ENCODE peak calls at places on chromosomes 4 and X, in nine cellular contexts. Q is CD4-positive, alpha-beta T cell; G is Calu3; W is psoas muscle; S is HepG2; T is WERI-Rb-1; L is fibroblast of pulmonary artery; K is astrocyte; N is GM12878. Y is an unnamed sample.

GRCh38 chr4:67700119-67700873 is 659 bp downstream of the UBA6 start:
- DNase-seq in L (peak), Q (no peak), S (no peak), W (no peak), G (no peak), T (no peak), K (peak), N (no peak), Y (no peak)

GRCh38 chrX:41023098-41023497 is 62.1 kb upstream of the USP9X start:
- DNase-seq in K (no peak), T (no peak), S (no peak), Q (no peak), G (no peak), L (no peak), N (no peak), W (no peak), Y (no peak)

GRCh38 chr4:170716868-170717267 is 627.1 kb upstream of the AADAT start:
- DNase-seq in W (no peak), N (no peak), K (no peak), S (no peak), G (no peak), T (no peak), Q (no peak), L (peak), Y (no peak)

GRCh38 chr4:150582881-150583286 is 933 bp downstream of the MAB21L2 start:
- DNase-seq in G (no peak), K (peak), N (no peak), Q (no peak), W (no peak), T (no peak), S (no peak), L (peak), Y (no peak)

GRCh38 chrX:14062524-14062923 is 32.8 kb upstream of the GEMIN8 start:
- DNase-seq in Q (no peak), W (no peak), T (no peak), G (no peak), S (no peak), K (no peak), L (no peak), N (no peak), Y (no peak)

GRCh38 chrX:31038585-31039326 is 33.1 kb downstream of the FTHL17 start:
- DNase-seq in L (peak), T (peak), N (no peak), S (peak), Q (no peak), W (no peak), G (peak), K (peak), Y (no peak)

GRCh38 chrX:27619975-27620374 is 29.8 kb downstream of the DCAF8L2 start:
- DNase-seq in W (no peak), N (no peak), L (peak), Q (no peak), K (no peak), G (peak), S (peak), T (no peak), Y (no peak)

GRCh38 chr4:173076903-173077629 is 91.5 kb upstream of the GALNT7 start:
- DNase-seq in L (no peak), Q (no peak), N (no peak), T (no peak), G (no peak), W (no peak), K (peak), S (no peak), Y (no peak)

GRCh38 chrX:74458738-74459137 is 37.4 kb downstream of the SLC16A2 start:
- DNase-seq in T (no peak), G (no peak), N (no peak), L (peak), W (no peak), K (peak), Q (no peak), S (no peak), Y (no peak)

GRCh38 chr4:145180298-145181090 is at the start of gene OTUD4:
- DNase-seq in W (peak), L (peak), S (peak), N (peak), K (peak), Q (peak), T (peak), G (peak), Y (peak)
- TF ChIP-seq CTCF in W (peak), L (no peak), S (peak), N (peak), K (no peak), Q (no peak), T (peak), G (no peak), Y (no peak)

DNA sequence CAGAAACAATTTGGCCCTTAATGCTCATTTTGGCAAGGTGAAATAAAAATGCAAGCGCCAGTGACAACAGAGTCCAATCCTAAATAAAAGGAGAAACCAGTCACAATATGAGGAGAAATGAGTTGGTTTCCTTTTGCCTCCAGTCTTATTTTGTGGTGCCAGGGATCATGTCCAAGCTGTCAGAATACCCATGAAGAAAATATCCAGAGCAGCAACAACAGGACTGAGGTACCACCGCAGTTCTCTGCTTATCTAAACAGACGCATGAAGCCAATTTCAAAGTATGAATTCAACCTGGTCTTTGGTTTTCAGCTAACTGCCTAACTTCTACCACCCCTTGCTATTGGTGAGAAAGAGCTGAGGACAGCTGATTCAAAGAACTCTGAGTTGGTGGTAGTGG is 199.9 kb upstream of the MAGEB2 start:
- DNase-seq in W (no peak), G (no peak), N (no peak), L (no peak), S (no peak), Q (no peak), T (no peak), K (no peak), Y (no peak)
- TF ChIP-seq CTCF in W (no peak), G (no peak), N (no peak), L (no peak), S (no peak), Q (no peak), T (no peak), K (no peak), Y (no peak)

DNA sequence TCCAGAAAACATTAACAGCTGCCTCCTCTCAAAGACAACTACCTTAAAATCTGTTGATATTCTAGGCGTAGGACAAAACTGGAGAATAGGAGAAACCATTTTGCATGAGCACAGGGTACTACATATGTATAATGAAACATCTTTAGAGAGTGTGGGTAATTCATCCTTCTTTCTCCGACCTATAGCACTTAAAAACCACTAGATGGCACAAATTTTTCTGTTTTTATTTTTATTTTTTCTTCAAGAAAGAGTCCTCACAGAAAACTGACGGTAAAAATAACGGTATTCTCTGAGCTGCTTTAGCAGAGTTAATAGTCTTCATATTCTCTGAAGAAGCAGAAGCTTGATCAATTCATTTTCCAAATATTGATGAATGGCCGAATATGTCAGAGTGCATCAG is 14.6 kb downstream of the SMIM31 start:
- DNase-seq in G (no peak), Q (no peak), W (no peak), K (no peak), N (no peak), S (no peak), T (no peak), L (peak), Y (no peak)
- TF ChIP-seq CTCF in G (no peak), Q (no peak), W (no peak), K (peak), N (peak), S (no peak), T (peak), L (peak), Y (peak)

DNA sequence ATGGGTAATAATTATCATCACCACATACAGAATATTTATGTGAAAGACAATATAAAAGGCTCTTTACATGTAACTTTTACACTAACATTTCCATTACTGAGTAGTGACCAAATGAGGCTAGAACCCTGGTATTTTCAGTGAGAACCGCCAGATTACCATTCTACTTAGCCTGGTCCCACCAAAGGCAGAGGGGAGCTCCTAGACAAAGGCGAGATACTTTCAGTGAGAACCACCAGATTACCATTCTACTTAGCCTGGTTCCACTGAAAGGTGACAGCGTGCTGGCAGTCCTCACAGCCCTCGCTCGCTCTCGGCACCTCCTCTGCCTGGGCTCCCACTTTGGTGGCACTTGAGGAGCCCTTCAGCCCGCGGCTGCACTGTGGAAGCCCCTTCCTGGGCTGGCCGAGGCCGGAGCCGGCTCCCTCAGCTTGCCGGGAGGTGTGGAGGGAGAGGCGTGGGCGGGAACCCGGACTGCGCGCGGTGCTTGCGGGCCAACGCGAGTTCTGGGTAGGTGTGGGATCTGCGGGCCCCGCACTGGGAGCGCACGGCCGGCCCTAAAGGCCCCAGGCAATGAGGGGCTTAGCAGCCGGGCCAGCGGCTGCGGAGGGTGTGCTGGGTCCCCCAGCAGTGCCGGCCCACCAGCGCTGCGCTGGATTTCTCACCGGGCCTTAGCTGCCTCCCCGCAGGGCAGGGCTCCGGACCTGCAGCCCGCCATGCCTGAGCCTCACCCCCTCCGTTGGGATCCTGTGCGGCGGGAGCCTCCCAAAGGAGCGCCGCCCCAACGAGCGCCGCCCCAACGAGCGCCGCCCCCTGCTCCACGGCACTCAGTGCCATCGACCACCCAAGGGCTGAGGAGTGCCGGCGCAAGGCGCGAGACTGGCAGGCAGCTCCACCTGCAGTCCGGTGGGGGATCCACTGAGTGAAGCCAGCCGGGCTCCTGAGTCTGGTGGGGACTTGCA is 1276.1 kb downstream of the PCDH7 start:
- DNase-seq in T (no peak), G (no peak), S (no peak), W (no peak), Q (no peak), L (no peak), K (no peak), N (no peak), Y (peak)
- TF ChIP-seq CTCF in T (no peak), G (no peak), S (no peak), W (no peak), Q (no peak), L (no peak), K (no peak), N (no peak), Y (no peak)

Y was measured in osteocyte.